ENCODE peak calls at places on chromosomes 16 and 17, in ten cellular contexts. U is AG10803, X is uterus, A is body of pancreas, O is activated B cell treated with CpG ODN at 0.5 μM for 24 hours, T is AG04449, Q is WERI-Rb-1, Y is left ventricle myocardium inferior, V is AG09309, G is neural crest cell. W is an unnamed sample.

GRCh38 chr17:8753976-8754440 is 4.3 kb downstream of the SPDYE4 start:
- DNase-seq in O (no peak), V (no peak), X (no peak), A (no peak), T (no peak), Q (no peak), Y (no peak), G (no peak), U (peak; percentile 25), W (peak; percentile 45)

GRCh38 chr16:84042879-84043485 is 387 bp upstream of the SLC38A8 start:
- DNase-seq in G (no peak), A (no peak), T (no peak), O (no peak), Q (peak; percentile 35), V (no peak), U (no peak), Y (no peak), X (no peak), W (no peak)

GRCh38 chr16:30122621-30123160 is 329 bp downstream of the MAPK3 start:
- DNase-seq in G (no peak), T (no peak), Q (no peak), Y (no peak), V (no peak), O (peak; percentile 21), X (no peak), A (no peak), U (no peak), W (no peak)

GRCh38 chr17:8420041-8420934 is 15.4 kb upstream of the NDEL1 start:
- DNase-seq in O (no peak), Y (peak; percentile 47), A (peak; percentile 96), G (no peak), X (no peak), Q (no peak), T (no peak), U (peak; percentile 53), V (peak; percentile 17), W (peak; percentile 75)

GRCh38 chr16:71573387-71574094 is 3.4 kb downstream of the TAT start:
- DNase-seq in A (no peak), U (no peak), X (no peak), Y (no peak), T (no peak), Q (no peak), O (no peak), V (no peak), G (no peak), W (no peak)

GRCh38 chr16:35746963-35747657 is 2287.7 kb downstream of the TP53TG3F start:
- DNase-seq in X (no peak), G (no peak), V (no peak), Q (no peak), Y (no peak), A (no peak), O (no peak), T (no peak), U (no peak), W (no peak)

GRCh38 chr17:79834575-79835469 is 4.4 kb downstream of the CBX4 start:
- DNase-seq in U (no peak), A (no peak), X (no peak), O (peak; percentile 45), V (no peak), Y (no peak), Q (peak; percentile 63), T (no peak), G (peak; percentile 62), W (peak; percentile 15)

GRCh38 chr17:75065562-75066151 is 18.6 kb downstream of the KCTD2 start:
- DNase-seq in O (no peak), G (no peak), X (no peak), Q (no peak), A (no peak), Y (no peak), V (no peak), U (peak; percentile 58), T (no peak), W (no peak)

GRCh38 chr17:58535431-58535830 is 21.0 kb upstream of the MTMR4 start:
- DNase-seq in Q (no peak), V (no peak), U (peak; percentile 57), T (no peak), A (no peak), Y (no peak), X (no peak), O (no peak), G (no peak), W (no peak)

GRCh38 chr16:4788489-4788889 is 344 bp upstream of the SEPTIN12 start:
- DNase-seq in Y (no peak), O (no peak), G (no peak), V (no peak), U (no peak), Q (no peak), A (no peak), T (no peak), X (no peak), W (no peak)

GRCh38 chr16:4788910-4789309 is 765 bp upstream of the SEPTIN12 start:
- DNase-seq in G (no peak), Y (no peak), Q (no peak), U (no peak), X (no peak), O (no peak), T (no peak), A (no peak), V (no peak), W (no peak)

GRCh38 chr16:4787068-4787467 is 1.1 kb downstream of the SEPTIN12 start:
- DNase-seq in X (no peak), V (no peak), T (no peak), Q (no peak), Y (no peak), U (no peak), O (no peak), G (no peak), A (no peak), W (no peak)

GRCh38 chr16:4785758-4786433 is 2.2 kb downstream of the SEPTIN12 start:
- DNase-seq in G (no peak), U (no peak), X (no peak), V (no peak), A (no peak), Y (no peak), O (no peak), T (no peak), Q (no peak), W (no peak)

GRCh38 chr16:4787627-4788482 is at the start of gene SEPTIN12:
- DNase-seq in U (no peak), G (no peak), X (no peak), V (no peak), A (no peak), T (no peak), Q (peak; percentile 99), O (no peak), Y (no peak), W (no peak)
- TF ChIP-seq CTCF in U (no peak), G (no peak), X (no peak), V (no peak), A (no peak), T (no peak), Q (peak; percentile 83), O (no peak), Y (no peak), W (no peak)

GRCh38 chr16:76268824-76269223 is 8.4 kb upstream of the CNTNAP4 start:
- DNase-seq in V (no peak), X (no peak), G (no peak), T (no peak), Q (no peak), A (no peak), Y (no peak), U (no peak), O (no peak), W (no peak)

GRCh38 chr16:76265434-76266045 is 11.7 kb upstream of the CNTNAP4 start:
- DNase-seq in A (peak; percentile 22), T (no peak), V (no peak), Q (peak; percentile 70), Y (no peak), X (no peak), G (peak; percentile 64), O (no peak), U (no peak), W (no peak)
- TF ChIP-seq CTCF in A (peak; percentile 37), T (peak; percentile 36), V (no peak), Q (peak; percentile 69), Y (peak; percentile 11), X (no peak), G (peak; percentile 66), O (no peak), U (peak; percentile 21), W (peak; percentile 63)

GRCh38 chr16:18984425-18985005 is 781 bp downstream of the TMC7 start:
- DNase-seq in U (no peak), Q (no peak), X (no peak), O (no peak), G (no peak), Y (no peak), A (no peak), V (no peak), T (no peak), W (no peak)

GRCh38 chr16:18979936-18980335 is 3.8 kb upstream of the TMC7 start:
- DNase-seq in Q (no peak), T (no peak), Y (no peak), U (no peak), A (peak; percentile 28), G (no peak), X (no peak), V (no peak), O (no peak), W (no peak)

DNA sequence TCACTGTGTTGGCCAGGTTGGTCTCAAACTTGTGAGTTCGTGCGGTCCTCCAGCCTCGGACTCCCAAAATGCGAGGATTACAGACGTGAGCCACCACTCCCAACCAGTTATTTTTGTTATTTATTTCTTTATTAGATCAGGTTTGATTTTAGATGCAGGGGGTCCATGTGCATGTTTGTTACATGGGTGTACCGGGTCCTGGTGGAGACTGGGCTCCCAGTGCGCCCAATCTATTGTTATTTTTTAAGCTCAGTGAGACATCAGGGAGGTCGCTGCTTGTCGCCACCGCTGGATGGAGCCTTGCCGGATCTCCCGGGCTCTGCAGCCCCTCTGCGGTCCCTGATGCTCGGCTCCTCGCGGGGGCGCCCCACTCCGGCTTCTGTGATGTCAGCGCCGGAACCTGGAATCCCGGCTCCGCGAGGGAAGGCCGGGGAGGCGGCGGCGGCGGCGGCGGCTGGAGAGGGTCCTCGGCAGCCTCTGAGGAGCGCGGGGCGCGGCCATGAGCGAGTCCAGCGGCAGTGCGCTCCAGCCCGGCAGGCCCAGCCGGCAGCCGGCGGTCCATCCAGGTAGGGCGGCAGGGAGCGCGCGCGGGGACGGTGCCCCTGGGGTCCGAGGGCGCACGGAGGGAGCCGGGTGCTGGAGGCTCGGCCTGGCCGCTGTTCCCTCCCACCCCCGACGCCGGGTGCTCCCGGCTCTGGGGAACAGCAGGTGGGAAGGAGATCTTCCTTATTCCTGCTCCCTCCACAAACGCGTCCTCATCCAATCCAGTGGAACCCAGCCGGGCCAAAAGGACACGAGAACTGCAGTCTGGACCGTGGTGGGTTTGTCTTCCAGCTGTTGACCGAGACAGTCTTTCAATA is at the start of gene TMC7:
- DNase-seq in Q (peak; percentile 96), T (no peak), V (no peak), O (no peak), Y (peak; percentile 81), G (peak; percentile 95), U (peak; percentile 77), A (peak; percentile 77), X (peak; percentile 53), W (peak; percentile 83)
- TF ChIP-seq CTCF in Q (peak; percentile 89), T (peak; percentile 92), V (peak; percentile 90), O (no peak), Y (peak; percentile 84), G (peak; percentile 83), U (peak; percentile 82), A (peak; percentile 32), X (peak; percentile 70), W (peak; percentile 79)

DNA sequence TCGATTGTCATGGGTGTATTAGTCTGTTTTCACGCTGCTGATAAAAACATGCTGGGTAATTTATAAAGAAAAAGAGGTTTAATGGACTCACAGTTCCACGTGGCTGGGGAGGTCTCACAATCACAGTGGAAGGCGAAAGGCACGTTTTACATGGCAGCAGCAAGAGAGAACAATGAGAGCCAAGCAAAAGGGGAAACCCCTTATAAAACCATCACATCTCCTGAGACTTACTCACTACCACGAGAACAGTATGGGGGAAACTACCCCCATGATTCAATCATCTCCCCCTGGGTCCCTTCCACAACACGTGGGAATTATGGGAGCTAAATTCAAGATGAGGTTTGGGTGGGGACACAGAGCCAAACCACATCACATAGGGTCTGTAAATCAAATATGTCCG is 167.4 kb upstream of the XYLT1 start:
- DNase-seq in U (no peak), G (no peak), T (no peak), Q (no peak), A (no peak), X (no peak), O (no peak), V (no peak), Y (no peak), W (no peak)
- TF ChIP-seq CTCF in U (no peak), G (no peak), T (no peak), Q (no peak), A (no peak), X (no peak), O (no peak), V (no peak), Y (no peak), W (no peak)